ENCODE peak calls at places on chromosomes 4 and X, in five cellular contexts. X is psoas muscle, Z is gastrocnemius medialis, R is HCT116, N is dorsolateral prefrontal cortex. H is an unnamed sample.

GRCh38 chr4:30722916-30723270 is 2.7 kb downstream of the PCDH7 start:
- DNase-seq in N (no peak), R (no peak), Z (no peak), X (peak; percentile 13), H (no peak)

GRCh38 chrX:3252744-3253143 is 93.7 kb downstream of the MXRA5 start:
- DNase-seq in Z (no peak), R (no peak), N (no peak), X (no peak), H (no peak)

GRCh38 chr4:118680808-118681207 is 4.4 kb upstream of the METTL14 start:
- DNase-seq in Z (no peak), R (no peak), X (no peak), N (no peak), H (no peak)

GRCh38 chrX:37685452-37686347 is at the start of gene XK:
- DNase-seq in X (peak; percentile 51), N (peak; percentile 67), Z (peak; percentile 39), R (peak; percentile 71), H (no peak)

GRCh38 chrX:115911967-115912366 is 258.6 kb upstream of the AGTR2 start:
- DNase-seq in X (no peak), Z (no peak), R (no peak), N (no peak), H (no peak)

GRCh38 chrX:86047174-86047991 is at the start of gene CHM:
- DNase-seq in Z (peak; percentile 39), N (peak; percentile 55), X (peak; percentile 38), R (peak; percentile 57), H (peak; percentile 55)

GRCh38 chrX:118346258-118347094 is 570 bp downstream of the WDR44 start:
- DNase-seq in X (peak; percentile 52), N (peak; percentile 45), R (no peak), Z (peak; percentile 5), H (no peak)

GRCh38 chr4:28229092-28229491 is 1368.5 kb downstream of the STIM2 start:
- DNase-seq in R (no peak), N (no peak), Z (no peak), X (no peak), H (no peak)

GRCh38 chrX:357693-358471 is 28.8 kb downstream of the PPP2R3B start:
- DNase-seq in N (no peak), Z (no peak), R (no peak), X (no peak), H (no peak)

GRCh38 chr4:109332926-109333464 is 30.5 kb upstream of the COL25A1 start:
- DNase-seq in X (no peak), R (no peak), N (no peak), Z (no peak), H (no peak)

GRCh38 chr4:78059524-78059889 is 2.4 kb downstream of the FRAS1 start:
- DNase-seq in R (peak; percentile 84), X (peak; percentile 19), N (peak; percentile 34), Z (peak; percentile 37), H (no peak)

GRCh38 chrX:39174761-39175417 is 373.6 kb downstream of the MID1IP1 start:
- DNase-seq in X (no peak), N (no peak), Z (no peak), R (no peak), H (no peak)

GRCh38 chrX:44244008-44244407 is 99.5 kb downstream of the EFHC2 start:
- DNase-seq in R (peak; percentile 12), N (no peak), Z (no peak), X (no peak), H (no peak)
- TF ChIP-seq CTCF in R (peak; percentile 53), N (peak; percentile 71), Z (no peak), X (peak; percentile 34), H (peak; percentile 60)

GRCh38 chr4:2289955-2290333 is 28.0 kb upstream of the MXD4 start:
- DNase-seq in Z (no peak), X (no peak), R (no peak), N (no peak), H (no peak)

GRCh38 chr4:2291705-2292651 is 30.1 kb upstream of the MXD4 start:
- DNase-seq in R (no peak), N (no peak), X (peak; percentile 14), Z (no peak), H (no peak)

GRCh38 chr4:2290974-2291704 is 29.2 kb upstream of the MXD4 start:
- DNase-seq in R (no peak), Z (peak; percentile 1), N (peak; percentile 64), X (peak; percentile 9), H (no peak)

GRCh38 chr4:2289311-2289954 is 27.5 kb upstream of the MXD4 start:
- DNase-seq in X (no peak), R (no peak), N (no peak), Z (no peak), H (no peak)

DNA sequence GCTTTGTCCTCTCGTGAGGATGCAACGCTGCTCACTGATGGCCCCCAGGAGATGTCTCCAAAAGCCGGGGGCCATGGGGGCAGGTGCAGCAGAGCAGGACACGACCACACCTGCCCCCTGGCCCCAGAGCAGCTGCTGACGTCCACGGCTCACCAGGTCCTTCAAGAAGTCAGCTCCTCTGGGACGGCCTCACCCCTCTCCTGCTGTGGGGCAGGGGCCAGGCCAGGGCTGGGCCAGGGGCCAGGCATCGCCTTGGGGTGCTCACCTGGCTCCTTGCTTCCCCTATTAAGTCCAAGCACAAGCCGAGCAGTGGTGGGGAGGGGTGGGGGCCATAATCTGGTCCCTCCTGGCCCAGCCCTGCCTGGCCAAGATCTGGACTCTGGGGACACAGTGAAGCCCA is 28.6 kb upstream of the MXD4 start:
- DNase-seq in Z (no peak), X (no peak), R (no peak), N (no peak), H (no peak)
- H3K4me3 ChIP-seq in Z (no peak overlapping the region), X (no peak overlapping the region), R (no peak overlapping the region), N (no peak overlapping the region), H (no peak overlapping the region)

DNA sequence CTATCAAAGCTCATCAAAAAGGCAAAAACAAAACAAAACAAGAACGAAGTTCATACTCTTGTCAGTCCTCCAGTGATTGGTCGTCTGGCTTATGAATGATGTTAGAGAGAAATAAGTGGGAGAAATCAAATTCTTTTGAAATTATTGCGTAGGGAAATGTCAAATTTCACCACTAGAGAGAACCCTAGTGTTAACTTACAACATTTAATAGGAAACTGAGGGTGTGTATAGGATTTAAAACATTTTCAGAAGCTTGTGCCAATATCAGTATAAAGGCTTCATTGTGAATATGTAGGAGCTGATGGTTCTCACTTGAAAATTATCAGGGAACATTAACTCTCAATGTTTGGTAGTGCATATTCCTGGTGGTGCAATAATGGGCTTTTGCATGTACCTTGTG is 17.4 kb downstream of the ADH6 start:
- DNase-seq in R (no peak), X (no peak), Z (no peak), N (no peak), H (no peak)
- TF ChIP-seq CTCF in R (peak; percentile 5), X (no peak), Z (peak; percentile 26), N (no peak), H (no peak)

GRCh38 chrX:70132244-70132643 is 1.0 kb upstream of the IGBP1 start:
- DNase-seq in N (no peak), R (no peak), X (no peak), Z (no peak), H (no peak)
- H3K4me3 ChIP-seq in N (no peak overlapping the region), R (peak overlapping the region; percentile 85), X (no peak overlapping the region), Z (no peak overlapping the region), H (no peak overlapping the region)

DNA sequence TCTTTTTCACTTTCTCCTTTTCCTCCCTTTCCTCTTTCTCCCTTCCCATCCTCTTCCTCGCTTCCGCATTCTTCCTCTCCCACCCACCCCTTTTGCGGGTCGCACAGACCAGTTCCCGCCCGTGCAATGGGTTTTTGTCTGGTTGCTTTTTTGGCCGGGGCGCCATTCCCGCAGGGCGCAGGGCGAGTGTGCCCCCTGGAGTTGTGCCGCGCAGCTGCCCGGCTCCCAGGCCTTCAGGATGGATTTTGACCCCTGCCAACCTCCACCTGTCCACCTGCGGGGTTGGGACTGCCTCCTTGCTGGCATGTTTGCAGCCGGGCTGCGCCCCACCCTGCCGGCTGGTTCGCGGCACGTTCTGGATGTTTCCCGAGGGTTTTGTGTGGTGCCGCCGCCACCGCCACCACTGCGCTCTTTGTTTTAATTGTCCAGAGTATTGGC is 578 bp upstream of the SEL1L3 start:
- DNase-seq in N (no peak), R (no peak), X (peak; percentile 19), Z (no peak), H (no peak)
- TF ChIP-seq CTCF in N (no peak), R (peak; percentile 17), X (no peak), Z (no peak), H (peak; percentile 47)

GRCh38 chrX:10619311-10620015 is 922 bp downstream of the MID1 start:
- DNase-seq in X (no peak), Z (no peak), R (no peak), N (no peak), H (no peak)

GRCh38 chrX:10618911-10619310 is 1.5 kb downstream of the MID1 start:
- DNase-seq in N (no peak), X (no peak), R (no peak), Z (no peak), H (no peak)

GRCh38 chrX:10615931-10616780 is 4.2 kb downstream of the MID1 start:
- DNase-seq in Z (peak; percentile 5), N (no peak), X (no peak), R (no peak), H (no peak)

GRCh38 chrX:10617186-10617963 is 3.0 kb downstream of the MID1 start:
- DNase-seq in N (no peak), R (no peak), X (no peak), Z (no peak), H (no peak)

GRCh38 chrX:10617964-10618342 is 2.4 kb downstream of the MID1 start:
- DNase-seq in Z (no peak), N (no peak), X (no peak), R (no peak), H (no peak)
- H3K4me3 ChIP-seq in Z (no peak overlapping the region), N (no peak overlapping the region), X (no peak overlapping the region), R (peak overlapping the region; percentile 70), H (no peak overlapping the region)

GRCh38 chr4:14254252-14254651 is 626.7 kb upstream of the BOD1L1 start:
- DNase-seq in X (peak; percentile 30), Z (no peak), N (no peak), R (no peak), H (no peak)
- TF ChIP-seq CTCF in X (peak; percentile 30), Z (no peak), N (peak; percentile 40), R (no peak), H (peak; percentile 69)

DNA sequence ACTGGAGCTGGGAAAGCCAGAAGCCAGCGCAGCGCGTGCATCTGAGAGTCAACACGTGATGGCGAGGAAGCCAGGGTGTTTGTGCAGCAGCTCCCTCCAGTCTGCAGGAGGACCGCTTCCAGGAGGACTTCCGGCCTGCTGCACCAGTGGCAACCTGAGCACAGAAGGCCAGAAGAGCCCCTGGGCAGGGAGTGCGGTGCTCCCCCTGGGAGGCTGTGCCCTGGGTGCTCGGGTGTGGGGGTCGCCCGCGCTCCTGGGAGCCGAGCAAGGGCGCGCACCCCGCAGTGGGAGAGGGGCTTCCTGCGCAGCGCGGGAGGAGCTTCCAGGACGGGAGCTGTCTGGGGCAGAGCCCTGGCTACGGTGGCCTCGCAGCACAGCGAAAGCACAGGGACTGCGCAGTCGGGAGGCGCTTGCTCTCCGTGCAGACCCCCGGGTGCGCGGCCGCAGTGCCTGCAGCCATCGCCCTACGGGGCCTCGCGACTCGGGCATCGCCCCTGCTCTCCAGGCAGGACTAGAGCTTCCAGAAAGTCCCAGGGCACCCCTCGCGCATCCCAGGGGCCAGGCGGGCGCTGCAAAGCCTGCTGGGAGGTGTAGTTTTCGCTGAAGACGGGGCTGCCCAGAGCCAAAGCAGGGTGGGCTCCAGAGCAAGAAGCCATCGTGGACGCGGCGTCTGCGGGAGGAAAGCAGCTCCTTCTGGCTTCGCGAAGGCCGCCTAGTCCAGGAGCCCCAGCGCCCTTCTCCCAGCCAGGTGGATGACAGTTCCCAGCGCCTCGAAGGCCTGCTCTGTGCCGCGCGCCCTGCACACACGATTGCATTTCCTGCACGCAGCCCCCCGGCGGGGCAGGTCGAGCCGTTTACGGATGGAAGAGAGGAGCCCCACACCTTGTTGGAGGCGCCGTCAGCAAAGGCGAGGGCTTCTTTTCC is 24.1 kb upstream of the WFS1 start:
- DNase-seq in Z (no peak), X (no peak), R (no peak), N (peak; percentile 77), H (no peak)
- H3K4me3 ChIP-seq in Z (peak overlapping the region; percentile 24), X (peak overlapping the region; percentile 46), R (no peak overlapping the region), N (peak overlapping the region; percentile 58), H (no peak overlapping the region)